ENCODE peak calls at places on chromosome X, in nine cellular contexts. K, O, N, T, H, R, U, Q and D are unnamed samples.

GRCh38 chrX:83829874-83830273 is 31.1 kb upstream of the CYLC1 start:
- DNase-seq in K (no peak), O (no peak), N (no peak), T (no peak), H (no peak), R (no peak), U (no peak), Q (no peak), D (no peak)

GRCh38 chrX:9746148-9746880 is 19.3 kb downstream of the GPR143 start:
- DNase-seq in K (peak; percentile 4), O (no peak), N (no peak), T (no peak), H (peak; percentile 11), R (no peak), U (no peak), Q (no peak), D (no peak)

GRCh38 chrX:12548746-12549145 is 242.5 kb upstream of the PRPS2 start:
- DNase-seq in K (peak; percentile 62), O (no peak), N (no peak), T (no peak), H (peak; percentile 6), R (no peak), U (peak; percentile 0), Q (no peak), D (no peak)

GRCh38 chrX:47360423-47361179 is 9.8 kb upstream of the ZNF157 start:
- DNase-seq in K (no peak), O (no peak), N (no peak), T (no peak), H (no peak), R (no peak), U (no peak), Q (no peak), D (no peak)

GRCh38 chrX:150200820-150201287 is 162.3 kb upstream of the MAMLD1 start:
- DNase-seq in K (peak; percentile 98), O (peak; percentile 92), N (no peak), T (peak; percentile 60), H (peak; percentile 91), R (peak; percentile 79), U (peak; percentile 86), Q (peak; percentile 3), D (no peak)

GRCh38 chrX:48573690-48574269 is 504 bp upstream of the RBM3 start:
- DNase-seq in K (no peak), O (peak; percentile 48), N (no peak), T (no peak), H (no peak), R (peak; percentile 33), U (no peak), Q (peak; percentile 24), D (peak; percentile 30)

GRCh38 chrX:9368262-9368661 is 96.6 kb upstream of the TBL1X start:
- DNase-seq in K (no peak), O (no peak), N (no peak), T (no peak), H (no peak), R (no peak), U (no peak), Q (no peak), D (no peak)

GRCh38 chrX:150841466-150842197 is 56.8 kb downstream of the CD99L2 start:
- DNase-seq in K (peak; percentile 29), O (peak; percentile 16), N (no peak), T (no peak), H (peak; percentile 31), R (peak; percentile 5), U (no peak), Q (no peak), D (no peak)

GRCh38 chrX:15340867-15341266 is 5.5 kb upstream of the PIGA start:
- DNase-seq in K (no peak), O (no peak), N (no peak), T (no peak), H (no peak), R (no peak), U (no peak), Q (no peak), D (no peak)
- H3K27ac ChIP-seq in K (no peak overlapping the region), O (no peak overlapping the region), N (no peak overlapping the region), T (no peak overlapping the region), H (no peak overlapping the region), R (no peak overlapping the region), U (no peak overlapping the region), Q (no peak overlapping the region), D (no peak overlapping the region)

GRCh38 chrX:11530621-11531020 is 135.1 kb downstream of the ARHGAP6 start:
- DNase-seq in K (no peak), O (no peak), N (no peak), T (no peak), H (no peak), R (no peak), U (no peak), Q (no peak), D (no peak)
- TF ChIP-seq CTCF in K (no peak), O (no peak), N (no peak), T (no peak), H (no peak), R (no peak), U (no peak), Q (no peak), D (no peak)

GRCh38 chrX:1592863-1593201 is 1.4 kb downstream of the AKAP17A start:
- DNase-seq in K (no peak), O (peak; percentile 59), N (no peak), T (no peak), H (peak; percentile 6), R (peak; percentile 28), U (no peak), Q (no peak), D (peak; percentile 26)

GRCh38 chrX:1591863-1592127 is 391 bp downstream of the AKAP17A start:
- DNase-seq in K (no peak), O (no peak), N (no peak), T (no peak), H (peak; percentile 12), R (no peak), U (no peak), Q (no peak), D (no peak)

GRCh38 chrX:1595711-1596060 is 4.3 kb downstream of the AKAP17A start:
- DNase-seq in K (no peak), O (no peak), N (no peak), T (no peak), H (no peak), R (no peak), U (no peak), Q (no peak), D (peak; percentile 3)

GRCh38 chrX:1592128-1592862 is 891 bp downstream of the AKAP17A start:
- DNase-seq in K (peak; percentile 19), O (peak; percentile 44), N (no peak), T (no peak), H (peak; percentile 31), R (peak; percentile 38), U (no peak), Q (no peak), D (peak; percentile 26)

DNA sequence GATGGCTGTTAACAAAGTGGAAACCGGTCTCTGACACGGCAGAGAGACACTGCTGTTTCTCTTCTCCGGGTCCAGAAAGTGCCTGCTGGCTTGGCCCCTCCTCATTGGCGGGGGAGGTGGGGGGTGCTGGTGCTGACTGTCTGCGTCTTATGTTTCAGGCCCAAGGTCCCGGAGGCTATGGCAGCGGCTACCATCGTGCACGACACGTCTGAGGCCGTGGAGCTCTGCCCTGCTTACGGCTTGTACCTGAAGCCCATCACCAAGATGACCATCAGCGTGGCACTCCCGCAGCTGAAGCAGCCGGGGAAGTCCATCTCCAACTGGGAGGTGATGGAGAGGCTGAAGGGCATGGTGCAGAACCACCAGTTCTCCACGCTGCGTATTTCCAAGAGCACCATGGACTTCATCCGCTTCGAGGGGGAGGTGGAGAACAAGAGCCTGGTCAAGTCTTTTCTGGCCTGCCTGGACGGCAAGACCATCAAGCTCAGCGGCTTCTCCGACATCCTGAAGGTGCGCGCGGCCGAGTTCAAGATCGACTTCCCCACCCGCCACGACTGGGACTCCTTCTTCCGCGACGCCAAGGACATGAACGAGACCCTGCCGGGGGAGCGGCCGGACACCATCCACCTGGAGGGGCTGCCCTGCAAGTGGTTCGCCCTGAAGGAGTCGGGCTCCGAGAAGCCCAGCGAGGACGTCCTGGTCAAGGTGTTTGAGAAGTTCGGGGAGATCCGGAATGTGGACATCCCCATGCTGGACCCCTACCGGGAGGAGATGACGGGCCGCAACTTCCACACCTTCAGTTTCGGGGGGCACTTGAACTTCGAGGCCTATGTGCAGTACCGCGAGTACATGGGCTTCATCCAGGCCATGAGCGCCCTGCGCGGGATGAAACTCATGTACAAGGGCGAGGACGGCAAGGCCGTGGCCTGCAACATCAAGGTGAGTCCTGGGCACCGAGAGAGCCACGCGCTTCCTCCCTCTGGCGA is 2.2 kb downstream of the AKAP17A start:
- DNase-seq in K (no peak), O (peak; percentile 57), N (no peak), T (no peak), H (no peak), R (no peak), U (no peak), Q (no peak), D (peak; percentile 24)
- H3K27ac ChIP-seq in K (no peak overlapping the region), O (peak overlapping the region; percentile 82), N (no peak overlapping the region), T (no peak overlapping the region), H (peak overlapping the region; percentile 75), R (peak overlapping the region; percentile 28), U (no peak overlapping the region), Q (peak overlapping the region; percentile 53), D (no peak overlapping the region)

DNA sequence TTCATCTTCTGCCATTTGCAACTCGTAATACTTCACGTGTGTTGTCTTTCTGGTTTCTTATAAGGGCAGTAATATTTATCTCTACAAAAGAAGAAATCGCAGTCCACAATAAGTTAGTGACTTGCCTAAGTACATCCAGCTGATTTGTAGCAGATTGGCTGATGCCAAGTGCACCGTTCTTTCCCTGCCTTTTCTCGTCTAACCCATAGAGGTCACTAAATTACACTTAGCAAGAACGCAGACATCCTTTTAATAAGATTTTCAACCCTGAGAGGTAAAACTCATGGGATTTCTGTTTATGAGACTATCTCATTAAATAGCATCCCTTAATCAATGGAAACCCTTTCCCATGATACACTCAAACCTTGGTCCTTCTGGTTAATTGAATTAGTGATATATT is 408.6 kb upstream of the ACTRT1 start:
- DNase-seq in K (peak; percentile 40), O (no peak), N (no peak), T (no peak), H (no peak), R (no peak), U (no peak), Q (no peak), D (no peak)
- TF ChIP-seq CTCF in K (peak; percentile 45), O (no peak), N (peak; percentile 41), T (no peak), H (no peak), R (no peak), U (no peak), Q (no peak), D (no peak)

DNA sequence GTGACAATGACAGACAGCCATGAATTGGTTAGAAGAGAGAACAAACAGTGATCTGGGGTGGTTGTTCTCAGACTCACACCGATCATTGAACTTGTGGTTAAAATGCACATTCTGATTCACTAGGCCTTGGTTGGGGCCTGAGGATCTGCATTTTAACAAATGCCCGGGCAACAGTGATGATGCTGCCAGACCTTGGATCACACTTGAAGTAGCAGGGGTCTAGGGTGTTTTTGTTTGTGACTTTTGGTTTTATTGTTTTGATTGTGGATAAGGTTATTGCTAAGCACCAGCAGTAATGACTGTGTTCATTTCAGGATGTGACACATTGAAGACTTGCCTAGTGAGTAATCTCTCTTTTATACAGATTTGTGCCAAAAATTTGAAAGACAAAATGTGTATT is 36.5 kb downstream of the TXLNG start:
- DNase-seq in K (peak; percentile 76), O (no peak), N (no peak), T (no peak), H (peak; percentile 20), R (no peak), U (no peak), Q (no peak), D (no peak)
- H3K27ac ChIP-seq in K (peak overlapping the region; percentile 80), O (peak overlapping the region; percentile 40), N (no peak overlapping the region), T (no peak overlapping the region), H (peak overlapping the region; percentile 70), R (no peak overlapping the region), U (no peak overlapping the region), Q (no peak overlapping the region), D (no peak overlapping the region)